ENCODE peak calls at places on chromosome 1, in eight cellular contexts. One of them, this sample, is unnamed.
A peak's percentile ranks its signal among the peaks of the same experiment; 100 is the strongest.

GRCh38 chr1:171817511-171818265 is 23.6 kb upstream of the DNM3 start:
- DNase-seq in epithelial cell of esophagus: peak; percentile 95
- DNase-seq in lung: no peak
- DNase-seq in H9: peak; percentile 46
- DNase-seq in left lung: peak; percentile 33
- DNase-seq in astrocyte: peak; percentile 70
- DNase-seq in right lobe of liver: no peak
- DNase-seq in astrocyte of the cerebellum: peak; percentile 12
- DNase-seq in this sample: no peak

GRCh38 chr1:106889054-106889453 is 167.4 kb upstream of the PRMT6 start:
- DNase-seq in epithelial cell of esophagus: no peak
- DNase-seq in lung: no peak
- DNase-seq in H9: no peak
- DNase-seq in left lung: no peak
- DNase-seq in astrocyte: no peak
- DNase-seq in right lobe of liver: no peak
- DNase-seq in astrocyte of the cerebellum: no peak
- DNase-seq in this sample: no peak

GRCh38 chr1:84598846-84599741 is 24.9 kb upstream of the CTBS start:
- DNase-seq in epithelial cell of esophagus: peak; percentile 77
- DNase-seq in lung: no peak
- DNase-seq in H9: no peak
- DNase-seq in left lung: no peak
- DNase-seq in astrocyte: peak; percentile 94
- DNase-seq in right lobe of liver: no peak
- DNase-seq in astrocyte of the cerebellum: no peak
- DNase-seq in this sample: no peak

GRCh38 chr1:53049574-53049967 is 12.4 kb upstream of the PODN start:
- DNase-seq in epithelial cell of esophagus: no peak
- DNase-seq in lung: no peak
- DNase-seq in H9: no peak
- DNase-seq in left lung: no peak
- DNase-seq in astrocyte: peak; percentile 39
- DNase-seq in right lobe of liver: no peak
- DNase-seq in astrocyte of the cerebellum: no peak
- DNase-seq in this sample: no peak

GRCh38 chr1:91545506-91546300 is 45.1 kb downstream of the CDC7 start:
- DNase-seq in epithelial cell of esophagus: no peak
- DNase-seq in lung: no peak
- DNase-seq in H9: no peak
- DNase-seq in left lung: no peak
- DNase-seq in astrocyte: no peak
- DNase-seq in right lobe of liver: no peak
- DNase-seq in astrocyte of the cerebellum: no peak
- DNase-seq in this sample: no peak

GRCh38 chr1:248625971-248626370 is 8.9 kb downstream of the OR2T11 start:
- DNase-seq in epithelial cell of esophagus: no peak
- DNase-seq in lung: no peak
- DNase-seq in H9: no peak
- DNase-seq in left lung: no peak
- DNase-seq in astrocyte: no peak
- DNase-seq in right lobe of liver: no peak
- DNase-seq in astrocyte of the cerebellum: no peak
- DNase-seq in this sample: no peak

GRCh38 chr1:40232444-40232843 is 15.3 kb upstream of the TMCO2 start:
- DNase-seq in epithelial cell of esophagus: no peak
- DNase-seq in lung: no peak
- DNase-seq in H9: no peak
- DNase-seq in left lung: no peak
- DNase-seq in astrocyte: no peak
- DNase-seq in right lobe of liver: no peak
- DNase-seq in astrocyte of the cerebellum: no peak
- DNase-seq in this sample: no peak

GRCh38 chr1:224340711-224341384 is 10.9 kb upstream of the NVL start:
- DNase-seq in epithelial cell of esophagus: peak; percentile 13
- DNase-seq in lung: no peak
- DNase-seq in H9: peak; percentile 76
- DNase-seq in left lung: peak; percentile 47
- DNase-seq in astrocyte: no peak
- DNase-seq in right lobe of liver: peak; percentile 65
- DNase-seq in astrocyte of the cerebellum: no peak
- DNase-seq in this sample: peak; percentile 92

GRCh38 chr1:35301674-35302392 is 33.3 kb downstream of the ZMYM4 start:
- DNase-seq in epithelial cell of esophagus: no peak
- DNase-seq in lung: no peak
- DNase-seq in H9: no peak
- DNase-seq in left lung: no peak
- DNase-seq in astrocyte: no peak
- DNase-seq in right lobe of liver: no peak
- DNase-seq in astrocyte of the cerebellum: no peak
- DNase-seq in this sample: no peak

GRCh38 chr1:14568716-14569115 is 29.8 kb upstream of the KAZN start:
- DNase-seq in epithelial cell of esophagus: no peak
- DNase-seq in lung: no peak
- DNase-seq in H9: no peak
- DNase-seq in left lung: no peak
- DNase-seq in astrocyte: no peak
- DNase-seq in right lobe of liver: no peak
- DNase-seq in astrocyte of the cerebellum: no peak
- DNase-seq in this sample: no peak

GRCh38 chr1:62810420-62811274 is 26.7 kb downstream of the ATG4C start:
- DNase-seq in epithelial cell of esophagus: no peak
- DNase-seq in lung: no peak
- DNase-seq in H9: no peak
- DNase-seq in left lung: no peak
- DNase-seq in astrocyte: no peak
- DNase-seq in right lobe of liver: no peak
- DNase-seq in astrocyte of the cerebellum: no peak
- DNase-seq in this sample: no peak

GRCh38 chr1:3630914-3631313 is 6.1 kb downstream of the TPRG1L start:
- DNase-seq in epithelial cell of esophagus: no peak
- DNase-seq in lung: no peak
- DNase-seq in H9: no peak
- DNase-seq in left lung: no peak
- DNase-seq in astrocyte: no peak
- DNase-seq in right lobe of liver: no peak
- DNase-seq in astrocyte of the cerebellum: no peak
- DNase-seq in this sample: peak; percentile 52

GRCh38 chr1:7454895-7455784 is 316.0 kb upstream of the VAMP3 start:
- DNase-seq in epithelial cell of esophagus: no peak
- DNase-seq in lung: no peak
- DNase-seq in H9: no peak
- DNase-seq in left lung: no peak
- DNase-seq in astrocyte: peak; percentile 69
- DNase-seq in right lobe of liver: no peak
- DNase-seq in astrocyte of the cerebellum: peak; percentile 85
- DNase-seq in this sample: no peak

GRCh38 chr1:82604524-82604923 is 803.8 kb downstream of the ADGRL2 start:
- DNase-seq in epithelial cell of esophagus: peak; percentile 6
- DNase-seq in lung: no peak
- DNase-seq in H9: peak; percentile 45
- DNase-seq in left lung: no peak
- DNase-seq in astrocyte: no peak
- DNase-seq in right lobe of liver: no peak
- DNase-seq in astrocyte of the cerebellum: no peak
- DNase-seq in this sample: no peak

GRCh38 chr1:219834247-219834917 is 94.0 kb downstream of the SLC30A10 start:
- DNase-seq in epithelial cell of esophagus: no peak
- DNase-seq in lung: no peak
- DNase-seq in H9: peak; percentile 82
- DNase-seq in left lung: no peak
- DNase-seq in astrocyte: no peak
- DNase-seq in right lobe of liver: no peak
- DNase-seq in astrocyte of the cerebellum: no peak
- DNase-seq in this sample: no peak

GRCh38 chr1:7267493-7267892 is 482.2 kb downstream of the CAMTA1 start:
- DNase-seq in epithelial cell of esophagus: no peak
- DNase-seq in lung: peak; percentile 13
- DNase-seq in H9: no peak
- DNase-seq in left lung: no peak
- DNase-seq in astrocyte: peak; percentile 46
- DNase-seq in right lobe of liver: no peak
- DNase-seq in astrocyte of the cerebellum: no peak
- DNase-seq in this sample: no peak

GRCh38 chr1:110765640-110766335 is 91.0 kb upstream of the KCNA3 start:
- DNase-seq in epithelial cell of esophagus: peak; percentile 64
- DNase-seq in lung: no peak
- DNase-seq in H9: no peak
- DNase-seq in left lung: no peak
- DNase-seq in astrocyte: peak; percentile 15
- DNase-seq in right lobe of liver: no peak
- DNase-seq in astrocyte of the cerebellum: peak; percentile 6
- DNase-seq in this sample: no peak

GRCh38 chr1:110770832-110771231 is 96.1 kb upstream of the KCNA3 start:
- DNase-seq in epithelial cell of esophagus: peak; percentile 47
- DNase-seq in lung: no peak
- DNase-seq in H9: no peak
- DNase-seq in left lung: no peak
- DNase-seq in astrocyte: no peak
- DNase-seq in right lobe of liver: no peak
- DNase-seq in astrocyte of the cerebellum: no peak
- DNase-seq in this sample: no peak

GRCh38 chr1:110768595-110768994 is 93.9 kb upstream of the KCNA3 start:
- DNase-seq in epithelial cell of esophagus: no peak
- DNase-seq in lung: no peak
- DNase-seq in H9: no peak
- DNase-seq in left lung: no peak
- DNase-seq in astrocyte: no peak
- DNase-seq in right lobe of liver: no peak
- DNase-seq in astrocyte of the cerebellum: no peak
- DNase-seq in this sample: no peak

GRCh38 chr1:110763149-110763548 is 88.4 kb upstream of the KCNA3 start:
- DNase-seq in epithelial cell of esophagus: no peak
- DNase-seq in lung: no peak
- DNase-seq in H9: no peak
- DNase-seq in left lung: no peak
- DNase-seq in astrocyte: no peak
- DNase-seq in right lobe of liver: no peak
- DNase-seq in astrocyte of the cerebellum: no peak
- DNase-seq in this sample: no peak

GRCh38 chr1:110766336-110766647 is 91.6 kb upstream of the KCNA3 start:
- DNase-seq in epithelial cell of esophagus: no peak
- DNase-seq in lung: no peak
- DNase-seq in H9: no peak
- DNase-seq in left lung: no peak
- DNase-seq in astrocyte: no peak
- DNase-seq in right lobe of liver: no peak
- DNase-seq in astrocyte of the cerebellum: no peak
- DNase-seq in this sample: no peak
- TF ChIP-seq CTCF in epithelial cell of esophagus: no peak
- TF ChIP-seq CTCF in lung: no peak
- TF ChIP-seq CTCF in H9: no peak
- TF ChIP-seq CTCF in left lung: peak; percentile 16
- TF ChIP-seq CTCF in astrocyte: no peak
- TF ChIP-seq CTCF in right lobe of liver: no peak
- TF ChIP-seq CTCF in astrocyte of the cerebellum: no peak
- TF ChIP-seq CTCF in this sample: peak; percentile 38

GRCh38 chr1:231770776-231771175 is 144.2 kb downstream of the DISC1 start:
- DNase-seq in epithelial cell of esophagus: no peak
- DNase-seq in lung: no peak
- DNase-seq in H9: no peak
- DNase-seq in left lung: no peak
- DNase-seq in astrocyte: no peak
- DNase-seq in right lobe of liver: no peak
- DNase-seq in astrocyte of the cerebellum: no peak
- DNase-seq in this sample: no peak
- TF ChIP-seq CTCF in epithelial cell of esophagus: no peak
- TF ChIP-seq CTCF in lung: no peak
- TF ChIP-seq CTCF in H9: no peak
- TF ChIP-seq CTCF in left lung: no peak
- TF ChIP-seq CTCF in astrocyte: no peak
- TF ChIP-seq CTCF in right lobe of liver: no peak
- TF ChIP-seq CTCF in astrocyte of the cerebellum: no peak
- TF ChIP-seq CTCF in this sample: no peak

GRCh38 chr1:936865-937264 is 13.1 kb downstream of the SAMD11 start:
- DNase-seq in epithelial cell of esophagus: no peak
- DNase-seq in lung: no peak
- DNase-seq in H9: no peak
- DNase-seq in left lung: no peak
- DNase-seq in astrocyte: no peak
- DNase-seq in right lobe of liver: no peak
- DNase-seq in astrocyte of the cerebellum: no peak
- DNase-seq in this sample: no peak

GRCh38 chr1:938711-939504 is 15.2 kb downstream of the SAMD11 start:
- DNase-seq in epithelial cell of esophagus: no peak
- DNase-seq in lung: no peak
- DNase-seq in H9: peak; percentile 79
- DNase-seq in left lung: no peak
- DNase-seq in astrocyte: no peak
- DNase-seq in right lobe of liver: no peak
- DNase-seq in astrocyte of the cerebellum: no peak
- DNase-seq in this sample: no peak

GRCh38 chr1:939511-940107 is 15.9 kb downstream of the SAMD11 start:
- DNase-seq in epithelial cell of esophagus: no peak
- DNase-seq in lung: no peak
- DNase-seq in H9: no peak
- DNase-seq in left lung: no peak
- DNase-seq in astrocyte: no peak
- DNase-seq in right lobe of liver: no peak
- DNase-seq in astrocyte of the cerebellum: no peak
- DNase-seq in this sample: no peak

GRCh38 chr1:937521-937920 is 13.8 kb downstream of the SAMD11 start:
- DNase-seq in epithelial cell of esophagus: no peak
- DNase-seq in lung: no peak
- DNase-seq in H9: no peak
- DNase-seq in left lung: no peak
- DNase-seq in astrocyte: no peak
- DNase-seq in right lobe of liver: no peak
- DNase-seq in astrocyte of the cerebellum: no peak
- DNase-seq in this sample: no peak

DNA sequence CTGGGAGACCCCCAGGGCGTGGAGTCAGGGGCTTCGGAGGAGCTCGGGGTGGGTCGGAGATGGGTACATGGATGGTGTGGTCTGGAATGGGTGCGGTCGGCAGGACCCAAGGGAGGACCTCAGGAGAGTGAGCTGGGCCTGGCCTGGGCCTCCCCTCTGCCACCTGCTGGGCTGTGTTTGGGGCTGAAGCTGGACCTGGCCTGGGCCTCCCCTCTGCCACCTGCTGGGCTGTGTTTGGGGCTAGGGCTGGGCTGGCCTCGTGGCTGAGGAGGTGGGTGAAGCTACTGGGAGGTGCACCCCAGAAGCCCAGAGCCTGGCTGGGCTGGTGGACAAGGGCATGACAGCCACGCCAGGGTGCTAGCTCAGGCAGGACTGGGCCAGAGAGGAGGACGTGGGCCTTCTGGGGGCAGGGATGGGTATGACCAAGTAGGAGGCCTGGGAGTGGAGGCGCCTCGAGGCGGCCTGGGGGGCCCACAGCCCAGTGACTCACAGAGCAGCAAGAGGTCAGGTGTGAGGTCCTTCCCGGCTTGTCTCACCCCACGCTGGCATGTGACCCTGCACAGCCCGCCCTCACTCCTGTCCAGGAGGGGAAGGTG is 14.5 kb downstream of the SAMD11 start:
- DNase-seq in epithelial cell of esophagus: peak; percentile 57
- DNase-seq in lung: no peak
- DNase-seq in H9: no peak
- DNase-seq in left lung: no peak
- DNase-seq in astrocyte: no peak
- DNase-seq in right lobe of liver: no peak
- DNase-seq in astrocyte of the cerebellum: no peak
- DNase-seq in this sample: no peak
- TF ChIP-seq CTCF in epithelial cell of esophagus: peak; percentile 62
- TF ChIP-seq CTCF in lung: no peak
- TF ChIP-seq CTCF in H9: no peak
- TF ChIP-seq CTCF in left lung: no peak
- TF ChIP-seq CTCF in astrocyte: peak; percentile 3
- TF ChIP-seq CTCF in right lobe of liver: peak; percentile 55
- TF ChIP-seq CTCF in astrocyte of the cerebellum: peak; percentile 23
- TF ChIP-seq CTCF in this sample: peak; percentile 70

GRCh38 chr1:151197863-151198253 is 494 bp upstream of the PIP5K1A start:
- DNase-seq in epithelial cell of esophagus: peak; percentile 57
- DNase-seq in lung: no peak
- DNase-seq in H9: no peak
- DNase-seq in left lung: no peak
- DNase-seq in astrocyte: no peak
- DNase-seq in right lobe of liver: no peak
- DNase-seq in astrocyte of the cerebellum: no peak
- DNase-seq in this sample: no peak
- TF ChIP-seq CTCF in epithelial cell of esophagus: no peak
- TF ChIP-seq CTCF in lung: no peak
- TF ChIP-seq CTCF in H9: no peak
- TF ChIP-seq CTCF in left lung: no peak
- TF ChIP-seq CTCF in astrocyte: no peak
- TF ChIP-seq CTCF in right lobe of liver: no peak
- TF ChIP-seq CTCF in astrocyte of the cerebellum: no peak
- TF ChIP-seq CTCF in this sample: no peak

This sample was measured in chondrocyte.